ENCODE peak calls at places on chromosomes 7 and 10, in eight cellular contexts. C is amniotic stem cell, S is mucosa of gallbladder, B is SJSA1, O is T-helper 2 cell, Y is progenitor cell of endocrine pancreas, T is NCI-H446 treated with DMSO at 0.1 percent for 48 hours, A is pons. Z is an unnamed sample.

GRCh38 chr10:112446055-112446854 is 459 bp downstream of the ZDHHC6 start:
- DNase-seq in C (no peak), S (no peak), B (no peak), O (no peak), Y (no peak), T (no peak), A (peak; percentile 15), Z (no peak)

GRCh38 chr7:24756545-24756988 is 697 bp downstream of the GSDME start:
- DNase-seq in C (no peak), S (peak; percentile 11), B (no peak), O (no peak), Y (no peak), T (no peak), A (peak; percentile 20), Z (no peak)

GRCh38 chr10:73495226-73495883 is 469 bp downstream of the PPP3CB start:
- DNase-seq in C (peak; percentile 52), S (peak; percentile 90), B (peak; percentile 93), O (peak; percentile 81), Y (peak; percentile 62), T (peak; percentile 53), A (peak; percentile 75), Z (peak; percentile 72)

GRCh38 chr7:158064631-158065030 is 523.0 kb downstream of the PTPRN2 start:
- DNase-seq in C (no peak), S (no peak), B (no peak), O (no peak), Y (no peak), T (no peak), A (no peak), Z (no peak)

GRCh38 chr7:22356010-22356854 is 722 bp downstream of the RAPGEF5 start:
- DNase-seq in C (no peak), S (peak; percentile 17), B (no peak), O (no peak), Y (no peak), T (no peak), A (no peak), Z (no peak)

GRCh38 chr10:110918633-110919348 is at the start of gene BBIP1:
- DNase-seq in C (peak; percentile 99), S (no peak), B (no peak), O (no peak), Y (peak; percentile 94), T (peak; percentile 98), A (peak; percentile 100), Z (peak; percentile 100)

GRCh38 chr7:2545746-2546425 is 9.4 kb downstream of the BRAT1 start:
- DNase-seq in C (no peak), S (no peak), B (no peak), O (no peak), Y (no peak), T (no peak), A (no peak), Z (no peak)

GRCh38 chr7:78396190-78396589 is 597.6 kb downstream of the PHTF2 start:
- DNase-seq in C (no peak), S (no peak), B (no peak), O (no peak), Y (no peak), T (no peak), A (no peak), Z (no peak)

GRCh38 chr7:30433506-30433905 is 45.1 kb downstream of the NOD1 start:
- DNase-seq in C (no peak), S (no peak), B (no peak), O (no peak), Y (no peak), T (no peak), A (no peak), Z (no peak)

GRCh38 chr10:3757638-3758490 is 27.1 kb downstream of the KLF6 start:
- DNase-seq in C (no peak), S (peak; percentile 8), B (peak; percentile 40), O (peak; percentile 56), Y (no peak), T (no peak), A (no peak), Z (no peak)

GRCh38 chr10:116697816-116698215 is 44.5 kb downstream of the HSPA12A start:
- DNase-seq in C (no peak), S (no peak), B (no peak), O (no peak), Y (no peak), T (no peak), A (peak; percentile 46), Z (no peak)

GRCh38 chr7:127588697-127589482 is 679 bp downstream of the ARF5 start:
- DNase-seq in C (peak; percentile 15), S (peak; percentile 51), B (peak; percentile 70), O (no peak), Y (peak; percentile 52), T (peak; percentile 1), A (peak; percentile 58), Z (peak; percentile 34)

GRCh38 chr10:11113156-11113555 is 95.5 kb downstream of the CELF2 start:
- DNase-seq in C (no peak), S (no peak), B (no peak), O (no peak), Y (no peak), T (no peak), A (peak; percentile 25), Z (no peak)

GRCh38 chr7:46738165-46738564 is 817.1 kb upstream of the IGFBP3 start:
- DNase-seq in C (no peak), S (no peak), B (no peak), O (no peak), Y (no peak), T (no peak), A (no peak), Z (no peak)

GRCh38 chr7:81937091-81937490 is 167.2 kb upstream of the HGF start:
- DNase-seq in C (no peak), S (no peak), B (no peak), O (no peak), Y (no peak), T (no peak), A (no peak), Z (no peak)

GRCh38 chr7:107147464-107148214 is 21.2 kb upstream of the HBP1 start:
- DNase-seq in C (no peak), S (no peak), B (no peak), O (no peak), Y (no peak), T (no peak), A (peak; percentile 78), Z (peak; percentile 23)

GRCh38 chr10:3622427-3622826 is 162.6 kb downstream of the KLF6 start:
- DNase-seq in C (no peak), S (no peak), B (no peak), O (no peak), Y (no peak), T (no peak), A (no peak), Z (no peak)

GRCh38 chr10:59675812-59676211 is 33.8 kb downstream of the SLC16A9 start:
- DNase-seq in C (no peak), S (no peak), B (no peak), O (no peak), Y (no peak), T (no peak), A (no peak), Z (no peak)

GRCh38 chr10:5628366-5628765 is 38.0 kb downstream of the ASB13 start:
- DNase-seq in C (peak; percentile 7), S (no peak), B (no peak), O (no peak), Y (no peak), T (no peak), A (no peak), Z (no peak)

GRCh38 chr7:2955177-2955768 is 88.4 kb downstream of the CARD11 start:
- DNase-seq in C (no peak), S (no peak), B (no peak), O (no peak), Y (no peak), T (no peak), A (no peak), Z (no peak)

GRCh38 chr7:101235050-101235449 is 2.6 kb downstream of the CLDN15 start:
- DNase-seq in C (no peak), S (no peak), B (no peak), O (no peak), Y (no peak), T (no peak), A (no peak), Z (no peak)

GRCh38 chr7:121824276-121824675 is 48.7 kb upstream of the PTPRZ1 start:
- DNase-seq in C (no peak), S (no peak), B (no peak), O (no peak), Y (no peak), T (no peak), A (no peak), Z (no peak)

GRCh38 chr10:87761892-87762291 is 56.1 kb downstream of the ATAD1 start:
- DNase-seq in C (no peak), S (no peak), B (no peak), O (peak; percentile 7), Y (no peak), T (no peak), A (no peak), Z (peak; percentile 36)

GRCh38 chr10:110498087-110498981 is 627 bp downstream of the DUSP5 start:
- DNase-seq in C (no peak), S (peak; percentile 49), B (peak; percentile 67), O (peak; percentile 37), Y (peak; percentile 26), T (no peak), A (no peak), Z (no peak)

GRCh38 chr10:19154375-19154774 is 105.8 kb downstream of the MALRD1 start:
- DNase-seq in C (no peak), S (no peak), B (no peak), O (no peak), Y (no peak), T (no peak), A (no peak), Z (no peak)

GRCh38 chr7:30988346-30989005 is 24.7 kb downstream of the GHRHR start:
- DNase-seq in C (no peak), S (peak; percentile 92), B (no peak), O (no peak), Y (no peak), T (no peak), A (peak; percentile 29), Z (no peak)